ENCODE peak calls at places on chromosomes 7 and 10, in ten cellular contexts. O is fibroblast of lung, D is left ventricle myocardium inferior, I is pancreas, M is A549, G is Caco-2, W is adrenal gland, L is HepG2, A is suprapubic skin, T is Panc1. X is an unnamed sample. For H3K4me1, the result is how much of the 10 kb centered on the place peaks cover.

GRCh38 chr7:47453093-47454056 is 128.5 kb downstream of the TNS3 start:
- DNase-seq in O (peak), D (peak), I (peak), M (no peak), G (no peak), W (peak), L (no peak), A (peak), T (peak), X (peak)

GRCh38 chr10:11406746-11407145 is 204.7 kb downstream of the USP6NL start:
- DNase-seq in O (no peak), D (no peak), I (no peak), M (no peak), G (no peak), W (no peak), L (no peak), A (no peak), T (no peak), X (no peak)

GRCh38 chr10:110032801-110033723 is 25.3 kb downstream of the ADD3 start:
- DNase-seq in O (peak), D (no peak), I (peak), M (no peak), G (no peak), W (peak), L (no peak), A (no peak), T (no peak), X (no peak)

GRCh38 chr7:151003572-151003971 is 12.8 kb downstream of the NOS3 start:
- DNase-seq in O (no peak), D (no peak), I (no peak), M (peak), G (no peak), W (no peak), L (no peak), A (no peak), T (no peak), X (no peak)

GRCh38 chr7:42858570-42858969 is 53.3 kb downstream of the C7orf25 start:
- DNase-seq in O (no peak), D (no peak), I (no peak), M (peak), G (no peak), W (no peak), L (no peak), A (no peak), T (no peak), X (no peak)

GRCh38 chr10:115944538-115944937 is 328.5 kb downstream of the GFRA1 start:
- DNase-seq in O (no peak), D (no peak), I (no peak), M (no peak), G (no peak), W (no peak), L (no peak), A (no peak), T (no peak), X (no peak)

GRCh38 chr10:75547391-75548298 is 116.2 kb downstream of the LRMDA start:
- DNase-seq in O (peak), D (no peak), I (no peak), M (no peak), G (no peak), W (no peak), L (no peak), A (no peak), T (no peak), X (no peak)

GRCh38 chr7:17029150-17029549 is 147.4 kb upstream of the AGR3 start:
- DNase-seq in O (no peak), D (no peak), I (no peak), M (no peak), G (no peak), W (no peak), L (no peak), A (no peak), T (no peak), X (no peak)

GRCh38 chr7:77752016-77752415 is 46.2 kb downstream of the TMEM60 start:
- DNase-seq in O (no peak), D (no peak), I (no peak), M (no peak), G (no peak), W (peak), L (no peak), A (no peak), T (no peak), X (no peak)

GRCh38 chr10:1141701-1142100 is 85.5 kb downstream of the WDR37 start:
- DNase-seq in O (no peak), D (no peak), I (no peak), M (no peak), G (no peak), W (no peak), L (no peak), A (no peak), T (no peak), X (no peak)

GRCh38 chr7:6306471-6306870 is 34.0 kb upstream of the CYTH3 start:
- DNase-seq in O (peak), D (no peak), I (no peak), M (peak), G (peak), W (no peak), L (peak), A (no peak), T (peak), X (no peak)

GRCh38 chr7:106306256-106306655 is 21.5 kb upstream of the NAMPT start:
- DNase-seq in O (no peak), D (no peak), I (no peak), M (no peak), G (no peak), W (no peak), L (no peak), A (no peak), T (no peak), X (no peak)

GRCh38 chr7:113875224-113875623 is 43.6 kb downstream of the PPP1R3A start:
- DNase-seq in O (no peak), D (no peak), I (no peak), M (no peak), G (no peak), W (no peak), L (no peak), A (no peak), T (no peak), X (no peak)

GRCh38 chr7:23353172-23353571 is 54.0 kb downstream of the MALSU1 start:
- DNase-seq in O (no peak), D (no peak), I (no peak), M (no peak), G (no peak), W (no peak), L (no peak), A (no peak), T (no peak), X (no peak)

GRCh38 chr7:43763183-43763582 is 4.7 kb downstream of the BLVRA start:
- DNase-seq in O (no peak), D (no peak), I (no peak), M (no peak), G (no peak), W (no peak), L (no peak), A (no peak), T (no peak), X (no peak)

GRCh38 chr7:24883632-24884013 is 96.4 kb downstream of the OSBPL3 start:
- DNase-seq in O (no peak), D (no peak), I (no peak), M (no peak), G (no peak), W (no peak), L (no peak), A (no peak), T (no peak), X (no peak)

GRCh38 chr10:53690556-53691240 is 918.1 kb upstream of the MBL2 start:
- DNase-seq in O (no peak), D (no peak), I (no peak), M (no peak), G (no peak), W (no peak), L (no peak), A (no peak), T (no peak), X (no peak)

DNA sequence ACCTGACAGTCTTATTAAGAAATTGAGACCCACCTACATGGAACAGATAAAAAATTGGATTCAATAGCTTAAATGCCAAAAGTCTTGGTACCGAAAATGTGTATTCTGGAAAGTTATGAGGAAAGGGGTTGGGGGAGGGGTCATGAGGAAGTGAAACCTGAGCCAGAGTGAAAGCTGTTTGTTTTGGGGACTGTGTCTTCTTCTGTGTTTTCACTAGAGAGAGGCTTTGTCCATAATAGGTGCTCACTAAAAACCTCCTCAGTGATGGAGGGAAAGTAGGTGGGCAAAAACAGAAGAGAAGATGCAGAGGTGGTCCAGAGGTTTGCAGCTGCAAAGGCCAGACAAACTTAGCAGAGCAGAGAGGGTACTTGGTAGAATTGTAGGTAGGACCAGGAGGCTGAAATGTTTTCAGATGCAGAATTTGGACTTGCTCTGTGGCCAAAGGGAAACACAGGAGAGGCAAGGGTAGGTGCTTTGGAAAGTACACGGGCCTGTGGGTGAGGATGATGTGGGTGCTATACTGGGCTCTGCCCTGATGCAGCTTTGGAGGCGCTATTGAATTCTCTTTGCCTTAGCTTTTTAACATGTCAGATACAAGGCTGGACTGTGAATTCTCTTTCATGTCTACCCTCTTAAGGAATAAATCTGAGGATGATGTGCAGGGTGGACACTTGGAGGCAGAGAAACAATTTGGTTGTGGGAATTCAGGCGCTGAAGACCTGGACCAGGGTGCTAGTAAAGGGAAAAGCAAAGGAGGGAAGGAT is 254.6 kb downstream of the PTEN start:
- DNase-seq in O (no peak), D (no peak), I (no peak), M (peak), G (no peak), W (no peak), L (no peak), A (no peak), T (no peak), X (no peak)
- TF ChIP-seq CTCF in O (peak), D (peak), I (no peak), M (no peak), G (peak), W (peak), L (no peak), A (peak), T (peak), X (peak)

GRCh38 chr7:134919240-134919641 is 67.1 kb upstream of the AGBL3 start:
- DNase-seq in O (peak), D (no peak), I (no peak), M (no peak), G (no peak), W (no peak), L (no peak), A (no peak), T (no peak), X (no peak)
- H3K4me1 ChIP-seq in O (under half), D (half or more), I (under half), M (under half), G (under half), W (under half), L (under half), A (under half), T (under half), X (under half)

GRCh38 chr10:91409069-91409868 is 875 bp upstream of the HECTD2 start:
- DNase-seq in O (peak), D (peak), I (peak), M (peak), G (peak), W (peak), L (peak), A (peak), T (peak), X (peak)
- TF ChIP-seq CTCF in O (no peak), D (no peak), I (no peak), M (no peak), G (no peak), W (peak), L (no peak), A (no peak), T (peak), X (no peak)

DNA sequence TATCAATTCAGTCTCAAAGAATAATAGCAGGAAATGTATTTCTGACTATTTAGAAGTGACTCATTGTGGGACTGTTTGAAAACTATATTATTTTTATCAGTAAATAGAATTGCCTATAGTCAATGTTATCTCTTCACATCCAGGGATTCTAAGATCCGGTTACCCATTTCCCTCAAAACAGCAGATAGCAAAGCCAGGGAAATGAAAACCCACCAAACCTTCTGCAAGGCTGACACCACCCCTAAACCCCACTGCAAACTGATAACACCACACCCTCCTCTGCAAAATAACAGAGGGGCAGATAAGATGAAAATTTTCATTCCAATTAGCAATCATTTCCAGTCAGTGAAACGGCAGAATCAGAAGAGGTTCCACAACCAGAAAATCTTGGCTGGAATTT is 179.7 kb upstream of the BMPER start:
- DNase-seq in O (no peak), D (no peak), I (no peak), M (no peak), G (no peak), W (no peak), L (no peak), A (no peak), T (no peak), X (no peak)
- H3K4me1 ChIP-seq in O (under half), D (under half), I (under half), M (under half), G (under half), W (under half), L (under half), A (under half), T (under half), X (under half)

DNA sequence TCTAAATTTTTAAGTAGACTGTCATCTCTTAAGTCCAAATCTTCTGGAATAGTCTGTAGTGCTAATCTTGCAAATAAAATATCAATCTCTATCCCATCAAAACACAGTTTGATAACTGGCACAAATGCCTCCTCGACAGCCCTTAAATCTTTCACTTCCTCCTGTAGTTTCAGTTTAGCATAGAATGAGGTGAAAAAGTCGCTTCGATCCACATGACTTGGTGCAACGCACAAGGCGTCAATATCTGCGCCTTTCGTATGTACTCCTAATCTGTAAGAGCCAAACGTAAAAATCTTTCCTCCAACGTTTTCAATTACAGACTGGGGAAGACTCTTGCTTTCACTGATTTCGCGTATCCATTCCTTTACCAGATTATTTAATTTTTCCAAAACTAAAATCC is 603 bp downstream of the PAPOLB start:
- DNase-seq in O (no peak), D (no peak), I (no peak), M (no peak), G (no peak), W (no peak), L (no peak), A (no peak), T (no peak), X (no peak)
- TF ChIP-seq CTCF in O (no peak), D (no peak), I (no peak), M (no peak), G (no peak), W (no peak), L (no peak), A (no peak), T (no peak), X (no peak)

GRCh38 chr7:101995121-101995520 is 177.7 kb downstream of the CUX1 start:
- DNase-seq in O (no peak), D (no peak), I (no peak), M (no peak), G (no peak), W (no peak), L (no peak), A (no peak), T (no peak), X (no peak)

GRCh38 chr7:101998029-101998903 is 180.8 kb downstream of the CUX1 start:
- DNase-seq in O (no peak), D (no peak), I (no peak), M (no peak), G (no peak), W (no peak), L (no peak), A (no peak), T (no peak), X (no peak)

GRCh38 chr7:101996131-101996691 is 178.8 kb downstream of the CUX1 start:
- DNase-seq in O (no peak), D (no peak), I (no peak), M (no peak), G (no peak), W (no peak), L (no peak), A (no peak), T (no peak), X (no peak)

GRCh38 chr7:101998904-101999236 is 181.4 kb downstream of the CUX1 start:
- DNase-seq in O (no peak), D (no peak), I (no peak), M (no peak), G (peak), W (no peak), L (no peak), A (no peak), T (no peak), X (no peak)

GRCh38 chr7:101996876-101997275 is 179.4 kb downstream of the CUX1 start:
- DNase-seq in O (no peak), D (no peak), I (no peak), M (no peak), G (no peak), W (no peak), L (no peak), A (no peak), T (no peak), X (no peak)
- H3K4me1 ChIP-seq in O (under half), D (under half), I (under half), M (under half), G (under half), W (under half), L (under half), A (under half), T (under half), X (under half)

DNA sequence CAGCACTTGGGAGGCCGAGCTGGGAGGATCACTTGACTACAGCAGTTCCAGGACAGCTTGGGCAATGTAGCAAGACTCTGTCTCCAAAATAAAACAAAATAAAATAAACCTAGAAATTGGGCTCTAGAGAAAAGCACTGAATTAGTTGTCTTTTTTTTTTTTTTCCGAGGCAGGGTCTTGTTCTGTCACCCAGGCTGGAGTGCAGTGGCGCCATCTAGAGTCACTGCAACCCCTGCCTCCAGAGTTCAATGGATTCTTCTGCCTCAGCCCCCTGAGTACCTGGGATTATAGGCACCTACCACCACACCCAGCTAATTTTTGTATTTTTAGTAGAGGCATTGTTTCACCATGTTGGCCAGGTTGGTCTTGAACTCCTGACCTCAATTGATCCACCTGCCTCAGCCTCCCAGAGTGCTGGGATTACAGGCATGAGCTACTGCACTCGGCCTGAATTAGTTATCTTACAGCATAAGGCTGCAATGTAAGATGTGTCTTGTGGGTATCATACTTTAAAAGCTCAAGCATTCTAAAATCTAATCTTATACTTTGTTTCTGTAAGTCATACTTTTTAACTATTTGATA is 12.8 kb downstream of the MEIG1 start:
- DNase-seq in O (no peak), D (no peak), I (no peak), M (peak), G (peak), W (no peak), L (no peak), A (no peak), T (no peak), X (no peak)
- TF ChIP-seq CTCF in O (peak), D (peak), I (no peak), M (peak), G (peak), W (peak), L (peak), A (peak), T (peak), X (peak)

X was measured in psoas muscle.